ENCODE peak calls at places on chromosomes 13 and 19, in ten cellular contexts. R is endodermal cell, K is small intestine, O is body of pancreas, M is cardiac muscle cell, I is breast epithelium, C is transverse colon, J is upper lobe of right lung, S is lower lobe of right lung, Q is left ventricle myocardium inferior. V is an unnamed sample.

GRCh38 chr13:80276371-80277289 is 64.3 kb downstream of the SPRY2 start:
- DNase-seq in Q (no peak), R (no peak), S (no peak), J (no peak), O (peak; percentile 18), C (no peak), I (no peak), K (no peak), M (no peak), V (no peak)

GRCh38 chr13:94550030-94550738 is 45.8 kb downstream of the TGDS start:
- DNase-seq in S (no peak), Q (no peak), R (no peak), J (no peak), C (no peak), O (peak; percentile 47), M (no peak), I (no peak), K (no peak), V (no peak)

GRCh38 chr19:741506-742131 is 9.3 kb upstream of the MISP start:
- DNase-seq in O (no peak), S (no peak), C (no peak), M (peak; percentile 33), Q (no peak), K (no peak), R (peak; percentile 83), I (no peak), J (no peak), V (no peak)

GRCh38 chr19:51771369-51771768 is 10.4 kb downstream of the FPR2 start:
- DNase-seq in S (no peak), Q (no peak), J (no peak), C (no peak), I (no peak), O (peak; percentile 46), K (no peak), M (no peak), R (no peak), V (no peak)

GRCh38 chr19:33300016-33300981 is 2.0 kb downstream of the CEBPA start:
- DNase-seq in I (peak; percentile 51), M (no peak), K (no peak), C (peak; percentile 24), J (no peak), R (no peak), O (no peak), Q (no peak), S (no peak), V (no peak)

GRCh38 chr13:80265348-80265747 is 75.6 kb downstream of the SPRY2 start:
- DNase-seq in I (no peak), C (no peak), S (no peak), K (no peak), M (no peak), R (no peak), J (no peak), O (no peak), Q (no peak), V (no peak)

GRCh38 chr13:112346173-112346898 is 29.8 kb upstream of the SPACA7 start:
- DNase-seq in M (peak; percentile 43), C (no peak), R (peak; percentile 80), K (no peak), I (no peak), Q (no peak), S (no peak), J (no peak), O (no peak), V (no peak)

GRCh38 chr19:13846533-13847032 is 30.4 kb upstream of the NANOS3 start:
- DNase-seq in S (peak; percentile 96), O (peak; percentile 89), K (peak; percentile 80), I (peak; percentile 85), Q (peak; percentile 86), J (peak; percentile 94), R (peak; percentile 96), C (peak; percentile 93), M (peak; percentile 78), V (peak; percentile 83)

GRCh38 chr13:37047032-37047431 is 12.5 kb downstream of the SUPT20H start:
- DNase-seq in K (peak; percentile 26), M (no peak), C (no peak), J (no peak), I (no peak), R (no peak), Q (no peak), O (no peak), S (no peak), V (no peak)

GRCh38 chr13:110984392-110984791 is 69.5 kb upstream of the ANKRD10 start:
- DNase-seq in J (no peak), I (no peak), Q (no peak), S (no peak), C (no peak), O (no peak), K (no peak), M (no peak), R (no peak), V (no peak)

GRCh38 chr13:50715402-50716146 is 127.9 kb downstream of the DLEU7 start:
- DNase-seq in K (no peak), S (peak; percentile 80), M (no peak), I (no peak), R (no peak), C (peak; percentile 23), O (peak; percentile 71), Q (peak; percentile 43), J (peak; percentile 78), V (peak; percentile 23)

DNA sequence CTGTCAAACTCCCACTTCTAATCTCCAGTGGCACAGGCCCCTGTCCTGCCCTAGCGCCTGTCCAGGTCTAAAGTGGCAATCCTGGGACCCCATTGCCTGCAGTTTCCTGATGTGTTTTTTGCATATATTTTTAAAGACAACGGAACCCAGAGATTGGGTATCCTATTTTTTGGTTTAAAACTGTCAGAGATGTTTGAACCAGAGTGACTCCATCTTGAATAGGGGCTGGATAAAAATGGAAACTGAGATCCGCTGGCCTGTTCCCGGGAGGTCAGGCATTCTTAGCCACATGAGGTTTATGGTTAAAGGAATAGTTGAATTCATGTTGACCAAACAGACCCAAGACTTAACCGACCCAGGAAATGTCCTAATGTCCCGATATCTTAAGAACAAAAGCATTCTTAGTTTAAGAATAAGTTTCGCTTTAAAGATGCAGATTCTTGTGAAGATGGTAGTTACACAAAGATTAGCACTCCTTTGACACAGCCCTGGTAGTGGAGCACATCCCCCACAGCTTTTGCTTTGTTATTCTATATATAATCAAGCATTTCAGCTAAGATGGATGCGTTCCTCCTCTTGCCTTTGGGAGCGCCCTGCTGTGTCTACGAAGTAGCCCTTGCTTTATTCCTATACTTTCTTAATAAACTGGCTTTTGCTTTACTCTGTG is 332.1 kb downstream of the UQCRFS1 start:
- DNase-seq in S (no peak), Q (no peak), R (peak; percentile 77), O (no peak), I (no peak), K (no peak), J (no peak), C (no peak), M (no peak), V (no peak)
- H3K4me1 ChIP-seq in S (peaks cover 4% of the 10 kb centered on the region), Q (peaks cover 24% of the 10 kb centered on the region), R (peaks cover 24% of the 10 kb centered on the region), O (peaks cover under 1% of the 10 kb centered on the region), I (no peaks in the 10 kb centered on the region), K (no peaks in the 10 kb centered on the region), J (no peaks in the 10 kb centered on the region), C (no peaks in the 10 kb centered on the region), M (peaks cover 29% of the 10 kb centered on the region), V (no peaks in the 10 kb centered on the region)

GRCh38 chr19:49911381-49912145 is 14.9 kb upstream of the IL4I1 start:
- DNase-seq in K (no peak), C (no peak), M (no peak), R (no peak), S (no peak), I (no peak), O (peak; percentile 44), J (no peak), Q (no peak), V (no peak)
- H3K4me1 ChIP-seq in K (no peaks in the 10 kb centered on the region), C (no peaks in the 10 kb centered on the region), M (no peaks in the 10 kb centered on the region), R (no peaks in the 10 kb centered on the region), S (peaks cover 22% of the 10 kb centered on the region), I (no peaks in the 10 kb centered on the region), O (no peaks in the 10 kb centered on the region), J (peaks cover 5% of the 10 kb centered on the region), Q (peaks cover 9% of the 10 kb centered on the region), V (no peaks in the 10 kb centered on the region)

DNA sequence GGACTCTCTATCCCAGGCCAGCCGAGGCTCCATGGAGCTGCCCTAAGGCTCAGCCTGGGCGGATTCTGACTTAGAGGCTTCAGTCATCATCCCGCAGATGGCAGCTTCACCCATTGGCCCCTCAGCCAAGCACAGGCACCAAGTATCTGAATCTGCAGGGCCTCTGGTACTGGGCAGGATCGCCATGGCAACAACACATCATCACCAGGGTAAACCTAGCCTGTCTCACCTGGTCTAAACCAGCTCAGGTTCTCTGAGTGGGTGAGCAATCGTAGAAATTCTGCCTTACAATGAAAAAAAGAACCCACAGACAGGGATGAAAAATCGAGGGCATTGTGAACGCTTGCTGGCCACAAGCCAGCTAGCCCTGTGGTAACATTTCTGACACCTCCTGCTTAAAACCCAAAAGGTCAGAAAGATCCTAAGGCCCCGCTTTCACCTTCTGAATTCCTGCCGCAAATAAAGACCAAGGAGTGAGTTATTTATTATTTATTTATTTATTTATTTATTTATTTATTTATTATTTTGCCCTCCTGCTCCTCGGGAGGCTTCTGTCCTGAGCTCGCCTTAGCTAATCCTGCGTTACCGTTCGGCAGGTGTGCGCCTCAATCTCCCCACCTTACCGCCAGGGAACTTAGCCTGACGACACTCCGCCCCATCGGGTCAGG is 12.0 kb upstream of the CEACAM21 start:
- DNase-seq in I (no peak), Q (no peak), M (no peak), O (no peak), S (no peak), K (no peak), R (no peak), J (no peak), C (no peak), V (no peak)
- H3K4me1 ChIP-seq in I (peaks cover 3% of the 10 kb centered on the region), Q (peaks cover 20% of the 10 kb centered on the region), M (no peaks in the 10 kb centered on the region), O (peaks cover 9% of the 10 kb centered on the region), S (peaks cover 21% of the 10 kb centered on the region), K (no peaks in the 10 kb centered on the region), R (no peaks in the 10 kb centered on the region), J (peaks cover 18% of the 10 kb centered on the region), C (no peaks in the 10 kb centered on the region), V (no peaks in the 10 kb centered on the region)

GRCh38 chr13:40186636-40187323 is 479.7 kb downstream of the FOXO1 start:
- DNase-seq in K (no peak), M (no peak), S (no peak), Q (no peak), O (no peak), I (no peak), J (no peak), C (no peak), R (no peak), V (no peak)
- H3K4me1 ChIP-seq in K (no peaks in the 10 kb centered on the region), M (peaks cover 10% of the 10 kb centered on the region), S (peaks cover 20% of the 10 kb centered on the region), Q (peaks cover 32% of the 10 kb centered on the region), O (peaks cover 58% of the 10 kb centered on the region), I (peaks cover 16% of the 10 kb centered on the region), J (peaks cover 21% of the 10 kb centered on the region), C (peaks cover 10% of the 10 kb centered on the region), R (peaks cover 20% of the 10 kb centered on the region), V (no peaks in the 10 kb centered on the region)

DNA sequence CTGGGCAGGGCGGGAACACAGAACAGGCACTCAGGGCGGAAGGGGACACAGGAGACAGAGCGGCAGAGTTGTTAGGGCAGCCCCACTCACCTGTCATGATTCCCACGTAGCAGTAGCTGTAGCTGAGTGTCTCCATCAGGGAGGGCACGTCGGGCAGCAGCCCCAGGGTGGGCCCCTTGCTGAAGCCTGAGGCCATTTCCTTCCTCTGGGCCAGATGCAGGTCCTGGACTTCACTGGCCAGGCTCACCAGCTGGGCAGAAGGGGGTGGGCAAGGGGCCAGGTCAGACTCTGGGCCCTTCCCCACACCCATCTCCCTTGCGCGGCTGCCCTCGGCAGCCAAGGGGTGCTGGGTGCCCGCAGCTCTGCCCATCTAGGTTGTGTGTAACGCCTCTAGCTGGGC is 5.9 kb downstream of the MBOAT7 start:
- DNase-seq in K (no peak), I (no peak), M (no peak), J (no peak), O (no peak), C (no peak), Q (no peak), R (no peak), S (peak; percentile 28), V (no peak)
- H3K4me1 ChIP-seq in K (peaks cover 5% of the 10 kb centered on the region), I (peaks cover 5% of the 10 kb centered on the region), M (peaks cover 5% of the 10 kb centered on the region), J (peaks cover 5% of the 10 kb centered on the region), O (peaks cover 31% of the 10 kb centered on the region), C (peaks cover 8% of the 10 kb centered on the region), Q (peaks cover 5% of the 10 kb centered on the region), R (no peaks in the 10 kb centered on the region), S (peaks cover 5% of the 10 kb centered on the region), V (peaks cover 5% of the 10 kb centered on the region)

GRCh38 chr13:24351423-24351822 is 42.0 kb downstream of the C1QTNF9 start:
- DNase-seq in K (no peak), M (no peak), R (no peak), J (no peak), O (no peak), I (no peak), C (no peak), Q (no peak), S (no peak), V (no peak)
- H3K4me1 ChIP-seq in K (no peaks in the 10 kb centered on the region), M (no peaks in the 10 kb centered on the region), R (no peaks in the 10 kb centered on the region), J (no peaks in the 10 kb centered on the region), O (peaks cover 19% of the 10 kb centered on the region), I (no peaks in the 10 kb centered on the region), C (no peaks in the 10 kb centered on the region), Q (no peaks in the 10 kb centered on the region), S (no peaks in the 10 kb centered on the region), V (no peaks in the 10 kb centered on the region)